ENCODE peak calls at places on chromosomes 3 and 15, in ten cellular contexts. One of them, this sample, is unnamed.

GRCh38 chr3:3170998-3171397 is 8.5 kb downstream of the CRBN start:
- DNase-seq in Panc1: peak; percentile 13
- DNase-seq in left ventricle myocardium inferior: no peak
- DNase-seq in testis: no peak
- DNase-seq in fibroblast of lung: peak; percentile 48
- DNase-seq in AG04450: no peak
- DNase-seq in keratinocyte: no peak
- DNase-seq in stomach: no peak
- DNase-seq in uterus: no peak
- DNase-seq in hepatocyte: peak; percentile 32
- DNase-seq in this sample: no peak

GRCh38 chr3:16286161-16286560 is 21.1 kb downstream of the OXNAD1 start:
- DNase-seq in Panc1: no peak
- DNase-seq in left ventricle myocardium inferior: no peak
- DNase-seq in testis: no peak
- DNase-seq in fibroblast of lung: no peak
- DNase-seq in AG04450: no peak
- DNase-seq in keratinocyte: no peak
- DNase-seq in stomach: no peak
- DNase-seq in uterus: no peak
- DNase-seq in hepatocyte: no peak
- DNase-seq in this sample: no peak

GRCh38 chr15:83930813-83931212 is 276.9 kb downstream of the ADAMTSL3 start:
- DNase-seq in Panc1: no peak
- DNase-seq in left ventricle myocardium inferior: no peak
- DNase-seq in testis: no peak
- DNase-seq in fibroblast of lung: no peak
- DNase-seq in AG04450: no peak
- DNase-seq in keratinocyte: no peak
- DNase-seq in stomach: no peak
- DNase-seq in uterus: no peak
- DNase-seq in hepatocyte: peak; percentile 63
- DNase-seq in this sample: no peak

GRCh38 chr3:185796431-185797107 is 28.3 kb downstream of the IGF2BP2 start:
- DNase-seq in Panc1: peak; percentile 94
- DNase-seq in left ventricle myocardium inferior: no peak
- DNase-seq in testis: no peak
- DNase-seq in fibroblast of lung: no peak
- DNase-seq in AG04450: no peak
- DNase-seq in keratinocyte: peak; percentile 85
- DNase-seq in stomach: peak; percentile 56
- DNase-seq in uterus: no peak
- DNase-seq in hepatocyte: peak; percentile 76
- DNase-seq in this sample: no peak

GRCh38 chr3:107643038-107643883 is 120.5 kb downstream of the BBX start:
- DNase-seq in Panc1: no peak
- DNase-seq in left ventricle myocardium inferior: no peak
- DNase-seq in testis: no peak
- DNase-seq in fibroblast of lung: no peak
- DNase-seq in AG04450: no peak
- DNase-seq in keratinocyte: no peak
- DNase-seq in stomach: no peak
- DNase-seq in uterus: no peak
- DNase-seq in hepatocyte: no peak
- DNase-seq in this sample: no peak

GRCh38 chr15:28017423-28017924 is 81.6 kb downstream of the OCA2 start:
- DNase-seq in Panc1: no peak
- DNase-seq in left ventricle myocardium inferior: no peak
- DNase-seq in testis: no peak
- DNase-seq in fibroblast of lung: no peak
- DNase-seq in AG04450: no peak
- DNase-seq in keratinocyte: no peak
- DNase-seq in stomach: no peak
- DNase-seq in uterus: no peak
- DNase-seq in hepatocyte: peak; percentile 79
- DNase-seq in this sample: peak; percentile 45

GRCh38 chr15:87609474-87609873 is 647.1 kb downstream of the NTRK3 start:
- DNase-seq in Panc1: no peak
- DNase-seq in left ventricle myocardium inferior: no peak
- DNase-seq in testis: no peak
- DNase-seq in fibroblast of lung: peak; percentile 96
- DNase-seq in AG04450: peak; percentile 87
- DNase-seq in keratinocyte: peak; percentile 49
- DNase-seq in stomach: no peak
- DNase-seq in uterus: no peak
- DNase-seq in hepatocyte: peak; percentile 28
- DNase-seq in this sample: no peak

GRCh38 chr3:140499114-140499757 is 178.6 kb upstream of the TRIM42 start:
- DNase-seq in Panc1: no peak
- DNase-seq in left ventricle myocardium inferior: no peak
- DNase-seq in testis: no peak
- DNase-seq in fibroblast of lung: no peak
- DNase-seq in AG04450: no peak
- DNase-seq in keratinocyte: peak; percentile 9
- DNase-seq in stomach: no peak
- DNase-seq in uterus: no peak
- DNase-seq in hepatocyte: peak; percentile 45
- DNase-seq in this sample: no peak

GRCh38 chr3:45313743-45314403 is 74.5 kb upstream of the LARS2 start:
- DNase-seq in Panc1: no peak
- DNase-seq in left ventricle myocardium inferior: no peak
- DNase-seq in testis: no peak
- DNase-seq in fibroblast of lung: no peak
- DNase-seq in AG04450: no peak
- DNase-seq in keratinocyte: no peak
- DNase-seq in stomach: no peak
- DNase-seq in uterus: no peak
- DNase-seq in hepatocyte: no peak
- DNase-seq in this sample: no peak

GRCh38 chr3:18556503-18556902 is 131.4 kb upstream of the SATB1 start:
- DNase-seq in Panc1: no peak
- DNase-seq in left ventricle myocardium inferior: no peak
- DNase-seq in testis: no peak
- DNase-seq in fibroblast of lung: no peak
- DNase-seq in AG04450: no peak
- DNase-seq in keratinocyte: no peak
- DNase-seq in stomach: no peak
- DNase-seq in uterus: no peak
- DNase-seq in hepatocyte: no peak
- DNase-seq in this sample: no peak

GRCh38 chr3:127068871-127069270 is 86.0 kb downstream of the PLXNA1 start:
- DNase-seq in Panc1: no peak
- DNase-seq in left ventricle myocardium inferior: no peak
- DNase-seq in testis: no peak
- DNase-seq in fibroblast of lung: no peak
- DNase-seq in AG04450: no peak
- DNase-seq in keratinocyte: no peak
- DNase-seq in stomach: no peak
- DNase-seq in uterus: no peak
- DNase-seq in hepatocyte: no peak
- DNase-seq in this sample: no peak

GRCh38 chr3:186493507-186493906 is 50.7 kb downstream of the CRYGS start:
- DNase-seq in Panc1: no peak
- DNase-seq in left ventricle myocardium inferior: no peak
- DNase-seq in testis: no peak
- DNase-seq in fibroblast of lung: peak; percentile 43
- DNase-seq in AG04450: peak; percentile 11
- DNase-seq in keratinocyte: no peak
- DNase-seq in stomach: no peak
- DNase-seq in uterus: no peak
- DNase-seq in hepatocyte: no peak
- DNase-seq in this sample: no peak

GRCh38 chr3:47266709-47267489 is 15.7 kb downstream of the KIF9 start:
- DNase-seq in Panc1: no peak
- DNase-seq in left ventricle myocardium inferior: peak; percentile 88
- DNase-seq in testis: peak; percentile 47
- DNase-seq in fibroblast of lung: peak; percentile 97
- DNase-seq in AG04450: peak; percentile 87
- DNase-seq in keratinocyte: peak; percentile 56
- DNase-seq in stomach: peak; percentile 69
- DNase-seq in uterus: peak; percentile 81
- DNase-seq in hepatocyte: peak; percentile 72
- DNase-seq in this sample: peak; percentile 85

GRCh38 chr15:70451861-70452653 is 311.3 kb downstream of the UACA start:
- DNase-seq in Panc1: no peak
- DNase-seq in left ventricle myocardium inferior: no peak
- DNase-seq in testis: no peak
- DNase-seq in fibroblast of lung: no peak
- DNase-seq in AG04450: no peak
- DNase-seq in keratinocyte: no peak
- DNase-seq in stomach: peak; percentile 75
- DNase-seq in uterus: no peak
- DNase-seq in hepatocyte: no peak
- DNase-seq in this sample: no peak

GRCh38 chr3:114067804-114068203 is 11.3 kb downstream of the QTRT2 start:
- DNase-seq in Panc1: no peak
- DNase-seq in left ventricle myocardium inferior: no peak
- DNase-seq in testis: no peak
- DNase-seq in fibroblast of lung: no peak
- DNase-seq in AG04450: no peak
- DNase-seq in keratinocyte: no peak
- DNase-seq in stomach: no peak
- DNase-seq in uterus: no peak
- DNase-seq in hepatocyte: no peak
- DNase-seq in this sample: no peak

GRCh38 chr15:28111552-28111951 is 12.4 kb upstream of the OCA2 start:
- DNase-seq in Panc1: no peak
- DNase-seq in left ventricle myocardium inferior: no peak
- DNase-seq in testis: no peak
- DNase-seq in fibroblast of lung: no peak
- DNase-seq in AG04450: no peak
- DNase-seq in keratinocyte: no peak
- DNase-seq in stomach: no peak
- DNase-seq in uterus: no peak
- DNase-seq in hepatocyte: no peak
- DNase-seq in this sample: no peak

GRCh38 chr15:74540761-74541493 is at the start of gene ARID3B:
- DNase-seq in Panc1: no peak
- DNase-seq in left ventricle myocardium inferior: peak; percentile 98
- DNase-seq in testis: peak; percentile 99
- DNase-seq in fibroblast of lung: peak; percentile 96
- DNase-seq in AG04450: peak; percentile 96
- DNase-seq in keratinocyte: peak; percentile 86
- DNase-seq in stomach: peak; percentile 98
- DNase-seq in uterus: peak; percentile 96
- DNase-seq in hepatocyte: peak; percentile 99
- DNase-seq in this sample: peak; percentile 99

GRCh38 chr15:44584162-44584749 is 47.3 kb downstream of the EIF3J start:
- DNase-seq in Panc1: peak; percentile 36
- DNase-seq in left ventricle myocardium inferior: no peak
- DNase-seq in testis: peak; percentile 32
- DNase-seq in fibroblast of lung: peak; percentile 21
- DNase-seq in AG04450: no peak
- DNase-seq in keratinocyte: no peak
- DNase-seq in stomach: peak; percentile 64
- DNase-seq in uterus: no peak
- DNase-seq in hepatocyte: peak; percentile 17
- DNase-seq in this sample: peak; percentile 63

GRCh38 chr3:116103868-116104530 is 341.3 kb downstream of the LSAMP start:
- DNase-seq in Panc1: no peak
- DNase-seq in left ventricle myocardium inferior: no peak
- DNase-seq in testis: no peak
- DNase-seq in fibroblast of lung: no peak
- DNase-seq in AG04450: no peak
- DNase-seq in keratinocyte: no peak
- DNase-seq in stomach: no peak
- DNase-seq in uterus: no peak
- DNase-seq in hepatocyte: no peak
- DNase-seq in this sample: peak; percentile 24
- H3K4me3 ChIP-seq in Panc1: no peak overlapping the region
- H3K4me3 ChIP-seq in left ventricle myocardium inferior: no peak overlapping the region
- H3K4me3 ChIP-seq in testis: no peak overlapping the region
- H3K4me3 ChIP-seq in fibroblast of lung: no peak overlapping the region
- H3K4me3 ChIP-seq in AG04450: no peak overlapping the region
- H3K4me3 ChIP-seq in keratinocyte: no peak overlapping the region
- H3K4me3 ChIP-seq in stomach: no peak overlapping the region
- H3K4me3 ChIP-seq in uterus: no peak overlapping the region
- H3K4me3 ChIP-seq in hepatocyte: no peak overlapping the region
- H3K4me3 ChIP-seq in this sample: no peak overlapping the region

DNA sequence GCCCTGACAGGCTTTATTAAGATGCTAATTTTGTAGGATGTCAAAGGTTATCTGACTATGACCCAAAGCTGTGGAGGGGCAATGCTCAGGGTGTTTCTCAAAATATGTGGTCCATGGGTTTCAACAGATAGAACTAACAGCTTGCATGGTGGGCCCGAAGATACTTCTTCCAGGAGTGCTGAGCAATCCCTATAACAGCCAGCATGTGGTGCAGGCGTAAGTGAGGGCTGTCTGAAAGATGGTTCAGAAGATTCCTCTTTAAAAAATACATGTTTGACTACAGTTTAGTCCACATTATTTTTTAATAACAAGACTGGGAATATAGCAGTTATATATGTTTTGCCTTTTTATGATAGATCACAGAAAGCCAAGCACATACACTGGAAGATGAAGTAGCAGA is 7.6 kb downstream of the SCG3 start:
- DNase-seq in Panc1: no peak
- DNase-seq in left ventricle myocardium inferior: no peak
- DNase-seq in testis: no peak
- DNase-seq in fibroblast of lung: no peak
- DNase-seq in AG04450: no peak
- DNase-seq in keratinocyte: no peak
- DNase-seq in stomach: no peak
- DNase-seq in uterus: no peak
- DNase-seq in hepatocyte: no peak
- DNase-seq in this sample: no peak
- H3K27me3 ChIP-seq in Panc1: peaks cover 34% of the 10 kb centered on the region
- H3K27me3 ChIP-seq in left ventricle myocardium inferior: peaks cover 46% of the 10 kb centered on the region
- H3K27me3 ChIP-seq in testis: no peaks in the 10 kb centered on the region
- H3K27me3 ChIP-seq in fibroblast of lung: peaks cover 10% of the 10 kb centered on the region
- H3K27me3 ChIP-seq in AG04450: peaks cover 9% of the 10 kb centered on the region
- H3K27me3 ChIP-seq in keratinocyte: peaks cover 24% of the 10 kb centered on the region
- H3K27me3 ChIP-seq in stomach: no peaks in the 10 kb centered on the region
- H3K27me3 ChIP-seq in uterus: no peaks in the 10 kb centered on the region
- H3K27me3 ChIP-seq in hepatocyte: peaks cover 47% of the 10 kb centered on the region
- H3K27me3 ChIP-seq in this sample: no peaks in the 10 kb centered on the region

GRCh38 chr15:91234759-91235158 is 134.7 kb downstream of the SV2B start:
- DNase-seq in Panc1: no peak
- DNase-seq in left ventricle myocardium inferior: no peak
- DNase-seq in testis: no peak
- DNase-seq in fibroblast of lung: no peak
- DNase-seq in AG04450: no peak
- DNase-seq in keratinocyte: no peak
- DNase-seq in stomach: no peak
- DNase-seq in uterus: no peak
- DNase-seq in hepatocyte: no peak
- DNase-seq in this sample: no peak
- H3K4me3 ChIP-seq in Panc1: no peak overlapping the region
- H3K4me3 ChIP-seq in left ventricle myocardium inferior: no peak overlapping the region
- H3K4me3 ChIP-seq in testis: no peak overlapping the region
- H3K4me3 ChIP-seq in fibroblast of lung: no peak overlapping the region
- H3K4me3 ChIP-seq in AG04450: no peak overlapping the region
- H3K4me3 ChIP-seq in keratinocyte: no peak overlapping the region
- H3K4me3 ChIP-seq in stomach: no peak overlapping the region
- H3K4me3 ChIP-seq in uterus: no peak overlapping the region
- H3K4me3 ChIP-seq in hepatocyte: no peak overlapping the region
- H3K4me3 ChIP-seq in this sample: no peak overlapping the region

DNA sequence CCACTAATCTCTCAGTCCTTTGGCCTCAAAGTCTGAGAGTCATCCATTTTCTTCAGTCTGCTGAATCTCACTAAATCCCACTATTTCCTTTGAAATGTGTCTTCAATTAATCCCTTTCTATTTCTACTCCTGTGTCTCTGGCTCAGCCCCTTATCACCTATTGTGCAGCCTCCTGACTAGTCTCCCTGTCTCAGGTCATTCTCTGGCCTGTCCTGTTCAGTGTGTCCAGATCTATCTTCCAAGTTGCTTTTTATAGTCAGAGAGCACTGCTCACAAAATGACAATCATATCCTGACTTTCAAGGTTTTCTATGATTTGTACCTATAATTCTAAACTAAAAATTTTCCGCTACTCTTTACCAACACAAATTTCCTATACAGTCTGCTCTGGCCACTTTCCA is 7.6 kb downstream of the ROPN1 start:
- DNase-seq in Panc1: no peak
- DNase-seq in left ventricle myocardium inferior: no peak
- DNase-seq in testis: no peak
- DNase-seq in fibroblast of lung: no peak
- DNase-seq in AG04450: no peak
- DNase-seq in keratinocyte: no peak
- DNase-seq in stomach: no peak
- DNase-seq in uterus: no peak
- DNase-seq in hepatocyte: no peak
- DNase-seq in this sample: no peak
- H3K27me3 ChIP-seq in Panc1: peaks cover 55% of the 10 kb centered on the region
- H3K27me3 ChIP-seq in left ventricle myocardium inferior: peaks cover 57% of the 10 kb centered on the region
- H3K27me3 ChIP-seq in testis: no peaks in the 10 kb centered on the region
- H3K27me3 ChIP-seq in fibroblast of lung: peaks cover 16% of the 10 kb centered on the region
- H3K27me3 ChIP-seq in AG04450: peaks cover 61% of the 10 kb centered on the region
- H3K27me3 ChIP-seq in keratinocyte: peaks cover 38% of the 10 kb centered on the region
- H3K27me3 ChIP-seq in stomach: no peaks in the 10 kb centered on the region
- H3K27me3 ChIP-seq in uterus: no peaks in the 10 kb centered on the region
- H3K27me3 ChIP-seq in hepatocyte: peaks cover 66% of the 10 kb centered on the region
- H3K27me3 ChIP-seq in this sample: no peaks in the 10 kb centered on the region

This sample was measured in BE2C.